ENCODE peak calls at places on chromosome 16, in four cellular contexts. J is H9, P is neuronal stem cell, M is H1. C is an unnamed sample.
A peak's percentile ranks its signal among the peaks of the same experiment; 100 is the strongest.

GRCh38 chr16:50263940-50264929 is 2.1 kb upstream of the ADCY7 start:
- DNase-seq in J (no peak), P (no peak), M (no peak), C (no peak)

GRCh38 chr16:180101-180920 is at the start of gene HBQ1:
- DNase-seq in J (peak; percentile 57), P (peak; percentile 31), M (peak; percentile 84), C (no peak)

GRCh38 chr16:53743149-53743566 is 39.2 kb downstream of the FTO start:
- DNase-seq in J (peak; percentile 45), P (no peak), M (no peak), C (peak; percentile 57)

GRCh38 chr16:19105131-19105530 is 8.6 kb upstream of the ITPRIPL2 start:
- DNase-seq in J (no peak), P (no peak), M (no peak), C (no peak)

GRCh38 chr16:70380205-70380918 is 33.7 kb downstream of the DDX19A start:
- DNase-seq in J (peak; percentile 66), P (peak; percentile 47), M (peak; percentile 79), C (peak; percentile 92)

GRCh38 chr16:10122546-10122945 is 59.7 kb downstream of the GRIN2A start:
- DNase-seq in J (no peak), P (no peak), M (no peak), C (no peak)

GRCh38 chr16:31118223-31119155 is 1.0 kb downstream of the KAT8 start:
- DNase-seq in J (no peak), P (no peak), M (no peak), C (peak; percentile 97)

GRCh38 chr16:7227193-7227825 is 105.3 kb upstream of the RBFOX1 start:
- DNase-seq in J (peak; percentile 57), P (peak; percentile 14), M (peak; percentile 60), C (peak; percentile 43)

GRCh38 chr16:12758031-12758669 is 45.5 kb downstream of the CPPED1 start:
- DNase-seq in J (no peak), P (no peak), M (no peak), C (peak; percentile 56)

GRCh38 chr16:57113664-57114063 is 21.3 kb downstream of the CPNE2 start:
- DNase-seq in J (no peak), P (no peak), M (no peak), C (no peak)

GRCh38 chr16:51710186-51710585 is 559.1 kb upstream of the SALL1 start:
- DNase-seq in J (no peak), P (no peak), M (no peak), C (no peak)

GRCh38 chr16:69494993-69495392 is 70.6 kb downstream of the CYB5B start:
- DNase-seq in J (peak; percentile 74), P (no peak), M (peak; percentile 83), C (peak; percentile 27)

GRCh38 chr16:23482778-23483177 is 27.5 kb downstream of the GGA2 start:
- DNase-seq in J (no peak), P (no peak), M (no peak), C (no peak)

GRCh38 chr16:4767872-4768548 is 1.0 kb upstream of the ZNF500 start:
- DNase-seq in J (no peak), P (no peak), M (no peak), C (peak; percentile 66)

GRCh38 chr16:28982418-28982817 is 2.4 kb upstream of the LAT start:
- DNase-seq in J (no peak), P (no peak), M (no peak), C (no peak)

GRCh38 chr16:53159781-53160436 is 105.1 kb downstream of the CHD9 start:
- DNase-seq in J (no peak), P (peak; percentile 37), M (peak; percentile 50), C (peak; percentile 3)

GRCh38 chr16:53775821-53776431 is 72.0 kb downstream of the FTO start:
- DNase-seq in J (no peak), P (no peak), M (no peak), C (peak; percentile 77)

GRCh38 chr16:14486520-14487303 is 143.3 kb downstream of the PARN start:
- DNase-seq in J (peak; percentile 49), P (no peak), M (no peak), C (peak; percentile 83)

GRCh38 chr16:79318137-79318899 is 282.2 kb downstream of the MAF start:
- DNase-seq in J (peak; percentile 53), P (no peak), M (no peak), C (no peak)

GRCh38 chr16:76446251-76446650 is 169.1 kb downstream of the CNTNAP4 start:
- DNase-seq in J (no peak), P (no peak), M (no peak), C (no peak)

DNA sequence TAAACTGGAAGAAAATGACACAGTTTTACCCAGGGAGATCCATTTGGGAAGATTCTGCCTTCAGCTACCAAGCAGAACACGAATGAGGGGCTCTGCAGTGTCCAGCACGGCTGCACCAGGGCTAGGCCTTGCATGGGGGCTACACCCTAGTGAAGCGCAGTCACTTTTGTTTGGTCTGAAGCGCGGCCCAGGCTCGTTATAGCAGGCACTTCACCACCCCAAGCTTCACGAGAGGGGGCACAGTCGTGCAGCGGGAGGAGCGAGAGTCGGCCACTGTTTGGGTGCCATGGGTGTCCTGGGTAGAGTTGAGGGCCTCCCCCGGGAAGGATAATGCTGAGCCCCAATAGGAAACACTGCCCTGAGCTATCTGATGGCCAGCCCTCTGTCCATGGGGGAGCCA is 21.6 kb upstream of the IL17C start:
- DNase-seq in J (no peak), P (no peak), M (no peak), C (no peak)
- H3K79me1 ChIP-seq in J (no peaks in the 10 kb centered on the region), P (peaks cover 4% of the 10 kb centered on the region), M (peaks cover 24% of the 10 kb centered on the region), C (no peaks in the 10 kb centered on the region)

GRCh38 chr16:83842755-83843507 is 35.2 kb downstream of the HSBP1 start:
- DNase-seq in J (no peak), P (no peak), M (no peak), C (no peak)
- H2BK5ac ChIP-seq in J (no peak overlapping the region), P (no peak overlapping the region), M (peak overlapping the region; percentile 90), C (no peak overlapping the region)

DNA sequence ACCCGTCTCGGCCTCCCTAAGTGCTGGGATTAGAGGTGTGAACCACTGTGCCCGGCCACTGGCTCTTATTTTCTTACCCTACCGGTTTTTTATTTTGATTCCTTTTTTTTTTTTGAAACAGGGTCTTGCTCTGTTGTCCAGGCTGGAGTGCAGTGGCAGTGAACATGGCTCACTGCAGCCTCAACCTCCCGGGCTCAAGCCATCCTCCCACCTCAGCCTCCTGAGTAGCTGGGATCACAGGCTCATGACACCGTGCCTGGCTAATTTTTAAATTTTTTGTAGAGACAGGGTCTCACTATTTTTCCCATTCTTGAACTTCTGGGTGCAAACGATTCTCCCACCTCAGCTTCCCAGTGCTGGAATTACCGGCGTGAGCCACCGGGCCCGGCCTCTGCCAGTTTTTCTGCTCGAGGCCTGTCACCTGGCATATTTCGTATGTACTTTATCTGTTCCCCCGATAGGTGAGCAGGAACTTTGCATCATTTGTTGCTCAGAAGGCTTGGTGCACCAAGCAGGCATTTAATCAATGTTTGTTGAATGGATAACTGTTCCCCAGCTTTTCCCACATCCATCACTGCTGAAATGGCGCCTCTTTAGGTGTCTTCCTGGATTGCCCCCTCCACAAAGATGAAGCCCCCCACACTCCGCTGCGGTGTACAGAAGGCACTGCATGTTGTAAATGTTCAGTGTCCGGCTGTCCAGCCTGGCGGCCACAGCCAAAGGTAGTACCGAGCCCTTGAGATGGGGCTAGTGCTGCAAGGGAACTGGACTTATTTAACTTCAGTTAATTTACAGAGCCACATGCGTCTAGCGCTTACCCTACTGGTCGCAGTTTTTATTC is 858 bp upstream of the TELO2 start:
- DNase-seq in J (no peak), P (no peak), M (no peak), C (no peak)
- H2BK12ac ChIP-seq in J (no peak overlapping the region), P (no peak overlapping the region), M (peak overlapping the region; percentile 22), C (no peak overlapping the region)

GRCh38 chr16:85229869-85230416 is 117.7 kb upstream of the CIBAR2 start:
- DNase-seq in J (no peak), P (no peak), M (no peak), C (no peak)

GRCh38 chr16:85231959-85232358 is 119.7 kb upstream of the CIBAR2 start:
- DNase-seq in J (no peak), P (no peak), M (no peak), C (no peak)

GRCh38 chr16:85234310-85235235 is 122.3 kb upstream of the CIBAR2 start:
- DNase-seq in J (peak; percentile 97), P (peak; percentile 91), M (peak; percentile 91), C (peak; percentile 57)

GRCh38 chr16:85233520-85233919 is 121.2 kb upstream of the CIBAR2 start:
- DNase-seq in J (no peak), P (no peak), M (no peak), C (no peak)

GRCh38 chr16:85232369-85233142 is 120.3 kb upstream of the CIBAR2 start:
- DNase-seq in J (no peak), P (no peak), M (no peak), C (no peak)
- H3K79me1 ChIP-seq in J (no peaks in the 10 kb centered on the region), P (peaks cover 2% of the 10 kb centered on the region), M (peaks cover 12% of the 10 kb centered on the region), C (peaks cover 29% of the 10 kb centered on the region)

GRCh38 chr16:77781091-77781490 is 7.3 kb upstream of the VAT1L start:
- DNase-seq in J (no peak), P (no peak), M (no peak), C (no peak)
- H2BK5ac ChIP-seq in J (no peak overlapping the region), P (no peak overlapping the region), M (no peak overlapping the region), C (no peak overlapping the region)

GRCh38 chr16:3152273-3153076 is 17.6 kb downstream of the ZNF213 start:
- DNase-seq in J (peak; percentile 97), P (peak; percentile 96), M (peak; percentile 100), C (peak; percentile 88)
- H2BK12ac ChIP-seq in J (no peak overlapping the region), P (no peak overlapping the region), M (peak overlapping the region; percentile 7), C (no peak overlapping the region)

GRCh38 chr16:81510016-81510415 is 65.4 kb downstream of the CMIP start:
- DNase-seq in J (no peak), P (no peak), M (no peak), C (no peak)
- H3K79me1 ChIP-seq in J (no peaks in the 10 kb centered on the region), P (peaks cover 8% of the 10 kb centered on the region), M (peaks cover 12% of the 10 kb centered on the region), C (peaks cover 17% of the 10 kb centered on the region)

DNA sequence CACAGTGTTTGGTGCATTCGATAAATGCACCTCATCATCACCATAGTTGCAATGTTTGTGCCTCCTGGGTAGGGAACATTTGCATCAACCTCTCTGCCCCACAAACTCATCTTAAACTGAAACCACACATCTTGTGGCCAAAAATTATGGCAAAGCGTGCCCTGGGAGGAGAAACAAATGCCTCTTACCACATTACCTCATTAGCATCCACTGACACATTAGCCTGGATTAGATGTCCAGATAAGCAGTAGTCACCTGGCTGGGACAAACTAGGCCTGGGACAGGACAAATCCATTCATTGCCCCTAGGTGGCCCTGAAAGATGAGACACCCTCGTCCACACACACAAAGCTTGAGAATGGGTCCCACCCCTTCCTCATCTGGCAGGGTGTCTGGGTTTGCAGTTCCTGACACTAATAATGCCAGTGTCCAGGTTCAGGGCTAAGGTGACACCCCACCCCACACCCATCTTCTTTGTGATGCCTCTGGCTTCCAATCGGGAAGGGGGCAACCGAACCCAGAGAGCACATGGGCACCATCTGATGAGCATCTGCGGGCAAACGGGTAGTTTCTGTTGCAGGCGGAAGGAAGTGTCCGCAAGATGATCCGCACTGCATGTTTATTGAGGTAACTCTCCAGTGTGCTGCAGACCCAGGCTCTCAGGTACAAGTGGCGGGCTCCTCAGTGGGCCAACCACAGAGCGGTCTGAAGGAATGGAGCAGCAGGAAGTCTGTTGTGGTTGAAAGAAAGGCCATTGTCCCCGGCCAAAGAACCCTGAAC is 8.6 kb downstream of the XYLT1 start:
- DNase-seq in J (peak; percentile 53), P (no peak), M (no peak), C (no peak)
- H2BK5ac ChIP-seq in J (no peak overlapping the region), P (no peak overlapping the region), M (no peak overlapping the region), C (no peak overlapping the region)

DNA sequence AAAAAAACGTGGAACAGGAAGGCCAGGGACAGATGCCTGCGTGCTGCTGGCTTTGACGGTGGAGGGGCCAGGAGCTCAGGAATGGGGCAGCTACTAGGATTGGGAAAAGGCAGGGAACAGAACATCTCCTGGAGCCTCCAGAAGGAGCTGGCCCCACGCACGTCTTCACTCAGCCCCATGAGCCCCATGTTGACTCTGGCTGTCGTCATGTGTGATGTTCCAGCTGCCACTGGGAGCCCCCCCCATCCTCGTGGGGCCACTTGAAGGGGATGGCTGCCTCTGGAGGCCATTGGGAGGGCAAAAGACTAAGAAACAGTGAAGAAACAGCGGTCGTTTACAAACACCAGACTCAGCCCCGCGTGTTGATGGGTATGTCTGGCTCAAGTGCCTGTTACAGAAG is 18.5 kb upstream of the APRT start:
- DNase-seq in J (no peak), P (no peak), M (no peak), C (no peak)
- H2BK12ac ChIP-seq in J (no peak overlapping the region), P (no peak overlapping the region), M (no peak overlapping the region), C (no peak overlapping the region)

C was measured in trophoblast cell.